ENCODE peak calls at places on chromosomes 11 and 22, in nine cellular contexts. W is body of pancreas, H is NB4, X is CD14-positive monocyte, A is tibial artery, L is GM20000, Q is epithelial cell of esophagus, T is fibroblast of lung, B is fibroblast of the aortic adventitia. D is an unnamed sample.

GRCh38 chr22:30880847-30881246 is 87.7 kb downstream of the MORC2 start:
- DNase-seq in W (no peak), H (no peak), X (no peak), A (no peak), L (no peak), Q (no peak), T (no peak), B (no peak), D (no peak)

GRCh38 chr11:57248780-57249383 is 11.8 kb upstream of the APLNR start:
- DNase-seq in W (peak; percentile 41), H (peak; percentile 73), X (no peak), A (peak; percentile 76), L (peak; percentile 50), Q (peak; percentile 75), T (peak; percentile 68), B (peak; percentile 77), D (no peak)

GRCh38 chr11:11978792-11979486 is 29.5 kb downstream of the DKK3 start:
- DNase-seq in W (peak; percentile 62), H (no peak), X (no peak), A (peak; percentile 88), L (no peak), Q (no peak), T (peak; percentile 71), B (peak; percentile 84), D (no peak)

GRCh38 chr22:45867118-45867905 is 109.7 kb downstream of the WNT7B start:
- DNase-seq in W (peak; percentile 35), H (no peak), X (no peak), A (no peak), L (peak; percentile 69), Q (no peak), T (peak; percentile 23), B (no peak), D (no peak)

GRCh38 chr11:77981346-77981947 is 13.0 kb downstream of the INTS4 start:
- DNase-seq in W (no peak), H (no peak), X (no peak), A (no peak), L (no peak), Q (no peak), T (no peak), B (peak; percentile 4), D (no peak)

GRCh38 chr11:2383823-2384722 is 7.0 kb downstream of the CD81 start:
- DNase-seq in W (no peak), H (no peak), X (no peak), A (no peak), L (peak; percentile 87), Q (peak; percentile 68), T (no peak), B (no peak), D (peak; percentile 86)

GRCh38 chr11:12502041-12502440 is 124.7 kb downstream of the PARVA start:
- DNase-seq in W (no peak), H (no peak), X (no peak), A (no peak), L (no peak), Q (no peak), T (no peak), B (no peak), D (no peak)

GRCh38 chr11:47213985-47214564 is 699 bp upstream of the DDB2 start:
- DNase-seq in W (peak; percentile 96), H (peak; percentile 93), X (peak; percentile 89), A (peak; percentile 98), L (peak; percentile 75), Q (peak; percentile 93), T (peak; percentile 86), B (peak; percentile 92), D (peak; percentile 82)

GRCh38 chr11:62508336-62509058 is 38.1 kb downstream of the AHNAK start:
- DNase-seq in W (peak; percentile 80), H (peak; percentile 34), X (peak; percentile 77), A (peak; percentile 92), L (no peak), Q (peak; percentile 66), T (peak; percentile 49), B (peak; percentile 52), D (no peak)

GRCh38 chr11:62513651-62514050 is 33.0 kb downstream of the AHNAK start:
- DNase-seq in W (no peak), H (no peak), X (no peak), A (no peak), L (no peak), Q (no peak), T (no peak), B (no peak), D (no peak)

GRCh38 chr11:62516736-62517371 is 29.8 kb downstream of the AHNAK start:
- DNase-seq in W (no peak), H (no peak), X (no peak), A (no peak), L (no peak), Q (no peak), T (no peak), B (no peak), D (no peak)

GRCh38 chr11:62512961-62513360 is 33.6 kb downstream of the AHNAK start:
- DNase-seq in W (no peak), H (no peak), X (no peak), A (no peak), L (no peak), Q (no peak), T (no peak), B (no peak), D (no peak)

DNA sequence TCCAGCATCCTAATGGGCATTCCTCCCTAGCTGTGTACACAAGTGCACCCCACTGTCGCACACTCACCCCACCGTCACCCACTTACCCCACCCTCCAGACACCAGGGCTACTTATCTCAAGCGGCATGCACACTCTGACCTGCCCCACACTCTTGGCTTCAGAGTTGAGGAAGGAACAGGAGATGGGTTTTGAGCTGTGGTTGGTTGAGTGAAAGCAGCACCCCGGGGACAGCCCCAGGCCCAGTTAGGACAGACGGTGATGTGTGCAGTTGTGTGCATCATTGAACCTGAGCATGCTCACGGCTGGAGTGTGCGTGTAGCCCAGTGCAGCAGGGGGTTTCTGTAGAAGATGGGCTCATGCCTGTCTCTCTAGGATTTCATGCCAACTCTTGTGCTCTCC is 32.5 kb downstream of the AHNAK start:
- DNase-seq in W (no peak), H (no peak), X (no peak), A (no peak), L (peak; percentile 35), Q (peak; percentile 19), T (no peak), B (no peak), D (peak; percentile 46)
- TF ChIP-seq CTCF in W (no peak), H (no peak), X (no peak), A (no peak), L (no peak), Q (no peak), T (no peak), B (no peak), D (no peak)

GRCh38 chr22:49305215-49305965 is 522.3 kb downstream of the BRD1 start:
- DNase-seq in W (peak; percentile 61), H (peak; percentile 62), X (peak; percentile 57), A (peak; percentile 73), L (peak; percentile 74), Q (no peak), T (no peak), B (no peak), D (no peak)
- TF ChIP-seq CTCF in W (peak; percentile 81), H (peak; percentile 75), X (peak; percentile 90), A (peak; percentile 84), L (peak; percentile 86), Q (no peak), T (peak; percentile 40), B (no peak), D (peak; percentile 81)

GRCh38 chr11:59550842-59551650 is 39.7 kb downstream of the OR4D9 start:
- DNase-seq in W (peak; percentile 82), H (peak; percentile 93), X (peak; percentile 64), A (peak; percentile 87), L (peak; percentile 32), Q (peak; percentile 88), T (peak; percentile 95), B (peak; percentile 96), D (peak; percentile 39)

GRCh38 chr11:59544869-59545178 is 33.5 kb downstream of the OR4D9 start:
- DNase-seq in W (no peak), H (no peak), X (no peak), A (no peak), L (no peak), Q (no peak), T (no peak), B (no peak), D (no peak)

GRCh38 chr11:59545179-59546020 is 34.1 kb downstream of the OR4D9 start:
- DNase-seq in W (no peak), H (peak; percentile 90), X (no peak), A (no peak), L (no peak), Q (peak; percentile 86), T (peak; percentile 73), B (peak; percentile 39), D (no peak)

GRCh38 chr11:59550368-59550841 is 39.1 kb downstream of the OR4D9 start:
- DNase-seq in W (peak; percentile 87), H (peak; percentile 98), X (peak; percentile 57), A (peak; percentile 84), L (peak; percentile 78), Q (peak; percentile 97), T (peak; percentile 95), B (peak; percentile 95), D (peak; percentile 80)

GRCh38 chr11:59548309-59548656 is 36.9 kb downstream of the OR4D9 start:
- DNase-seq in W (no peak), H (no peak), X (no peak), A (no peak), L (no peak), Q (no peak), T (no peak), B (no peak), D (no peak)
- TF ChIP-seq CTCF in W (no peak), H (no peak), X (no peak), A (no peak), L (no peak), Q (no peak), T (no peak), B (no peak), D (no peak)

GRCh38 chr11:134395002-134395401 is 17.0 kb downstream of the B3GAT1 start:
- DNase-seq in W (no peak), H (no peak), X (no peak), A (no peak), L (no peak), Q (no peak), T (no peak), B (no peak), D (no peak)

GRCh38 chr11:134392953-134393615 is 19.0 kb downstream of the B3GAT1 start:
- DNase-seq in W (no peak), H (no peak), X (no peak), A (no peak), L (no peak), Q (no peak), T (no peak), B (no peak), D (no peak)

GRCh38 chr11:134394311-134394710 is 17.7 kb downstream of the B3GAT1 start:
- DNase-seq in W (no peak), H (no peak), X (no peak), A (no peak), L (no peak), Q (no peak), T (no peak), B (no peak), D (no peak)

GRCh38 chr11:134391656-134392055 is 20.4 kb downstream of the B3GAT1 start:
- DNase-seq in W (no peak), H (no peak), X (no peak), A (no peak), L (no peak), Q (no peak), T (no peak), B (no peak), D (no peak)

DNA sequence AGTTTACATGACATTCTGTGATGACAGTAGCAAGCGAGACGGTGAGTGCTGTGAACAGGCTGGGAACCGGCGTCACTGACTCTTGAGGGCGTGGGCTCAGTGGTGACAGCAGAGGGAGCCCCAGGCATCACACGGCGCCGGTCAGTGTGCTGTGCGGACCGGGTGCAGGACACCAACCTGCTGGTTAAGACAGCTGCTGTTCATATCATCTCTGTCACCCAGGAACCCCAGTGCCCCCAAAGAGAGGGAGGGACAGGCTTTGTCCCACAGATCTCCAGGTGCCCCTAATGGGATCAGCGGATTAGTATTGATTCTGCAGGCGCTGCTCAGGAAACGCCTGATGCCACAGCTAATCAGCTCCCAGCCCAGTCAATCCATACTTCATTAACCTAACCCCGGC is 18.4 kb downstream of the B3GAT1 start:
- DNase-seq in W (no peak), H (peak; percentile 36), X (no peak), A (no peak), L (no peak), Q (no peak), T (no peak), B (no peak), D (no peak)
- TF ChIP-seq CTCF in W (peak; percentile 21), H (no peak), X (no peak), A (no peak), L (no peak), Q (no peak), T (no peak), B (no peak), D (peak; percentile 10)

D was measured in GM13977.